ENCODE peak calls at places on chromosomes 4 and X, in eight cellular contexts. One of them, this sample, is unnamed.

GRCh38 chrX:56729152-56729557 is at the start of gene NBDY:
- DNase-seq in IMR-90: peak
- DNase-seq in activated T-helper 9 cell treated with anti-CD3 and anti-CD28 coated beads, Interleukin-2, amount 50 U/mL, for 16 hours: no peak
- DNase-seq in smooth muscle cell of the brain vasculature: no peak
- DNase-seq in NCI-H524: peak
- DNase-seq in stimulated activated CD8-positive, alpha-beta memory T cell treated with anti-CD3 and anti-CD28 coated beads, Interleukin-12 subunit alpha, Interleukin-12 subunit beta, amount 100 ng/mL, for 1 hour: no peak
- DNase-seq in A172: peak
- DNase-seq in Calu3: peak
- DNase-seq in this sample: peak

GRCh38 chr4:5713861-5714260 is 2.9 kb downstream of the EVC start:
- DNase-seq in IMR-90: no peak
- DNase-seq in activated T-helper 9 cell treated with anti-CD3 and anti-CD28 coated beads, Interleukin-2, amount 50 U/mL, for 16 hours: no peak
- DNase-seq in smooth muscle cell of the brain vasculature: no peak
- DNase-seq in NCI-H524: no peak
- DNase-seq in stimulated activated CD8-positive, alpha-beta memory T cell treated with anti-CD3 and anti-CD28 coated beads, Interleukin-12 subunit alpha, Interleukin-12 subunit beta, amount 100 ng/mL, for 1 hour: no peak
- DNase-seq in A172: no peak
- DNase-seq in Calu3: no peak
- DNase-seq in this sample: no peak

GRCh38 chr4:3477750-3478430 is 14.8 kb downstream of the DOK7 start:
- DNase-seq in IMR-90: no peak
- DNase-seq in activated T-helper 9 cell treated with anti-CD3 and anti-CD28 coated beads, Interleukin-2, amount 50 U/mL, for 16 hours: no peak
- DNase-seq in smooth muscle cell of the brain vasculature: no peak
- DNase-seq in NCI-H524: peak
- DNase-seq in stimulated activated CD8-positive, alpha-beta memory T cell treated with anti-CD3 and anti-CD28 coated beads, Interleukin-12 subunit alpha, Interleukin-12 subunit beta, amount 100 ng/mL, for 1 hour: no peak
- DNase-seq in A172: peak
- DNase-seq in Calu3: no peak
- DNase-seq in this sample: no peak

GRCh38 chr4:83112239-83112638 is 2.3 kb downstream of the PLAC8 start:
- DNase-seq in IMR-90: no peak
- DNase-seq in activated T-helper 9 cell treated with anti-CD3 and anti-CD28 coated beads, Interleukin-2, amount 50 U/mL, for 16 hours: no peak
- DNase-seq in smooth muscle cell of the brain vasculature: no peak
- DNase-seq in NCI-H524: no peak
- DNase-seq in stimulated activated CD8-positive, alpha-beta memory T cell treated with anti-CD3 and anti-CD28 coated beads, Interleukin-12 subunit alpha, Interleukin-12 subunit beta, amount 100 ng/mL, for 1 hour: no peak
- DNase-seq in A172: no peak
- DNase-seq in Calu3: no peak
- DNase-seq in this sample: no peak

GRCh38 chr4:81807927-81808672 is 336.4 kb upstream of the RASGEF1B start:
- DNase-seq in IMR-90: no peak
- DNase-seq in activated T-helper 9 cell treated with anti-CD3 and anti-CD28 coated beads, Interleukin-2, amount 50 U/mL, for 16 hours: no peak
- DNase-seq in smooth muscle cell of the brain vasculature: no peak
- DNase-seq in NCI-H524: peak
- DNase-seq in stimulated activated CD8-positive, alpha-beta memory T cell treated with anti-CD3 and anti-CD28 coated beads, Interleukin-12 subunit alpha, Interleukin-12 subunit beta, amount 100 ng/mL, for 1 hour: no peak
- DNase-seq in A172: no peak
- DNase-seq in Calu3: no peak
- DNase-seq in this sample: peak

GRCh38 chr4:184769285-184769825 is 35.5 kb upstream of the CENPU start:
- DNase-seq in IMR-90: no peak
- DNase-seq in activated T-helper 9 cell treated with anti-CD3 and anti-CD28 coated beads, Interleukin-2, amount 50 U/mL, for 16 hours: no peak
- DNase-seq in smooth muscle cell of the brain vasculature: no peak
- DNase-seq in NCI-H524: peak
- DNase-seq in stimulated activated CD8-positive, alpha-beta memory T cell treated with anti-CD3 and anti-CD28 coated beads, Interleukin-12 subunit alpha, Interleukin-12 subunit beta, amount 100 ng/mL, for 1 hour: no peak
- DNase-seq in A172: no peak
- DNase-seq in Calu3: no peak
- DNase-seq in this sample: no peak

GRCh38 chr4:70741872-70742271 is 20.1 kb downstream of the RUFY3 start:
- DNase-seq in IMR-90: peak
- DNase-seq in activated T-helper 9 cell treated with anti-CD3 and anti-CD28 coated beads, Interleukin-2, amount 50 U/mL, for 16 hours: no peak
- DNase-seq in smooth muscle cell of the brain vasculature: no peak
- DNase-seq in NCI-H524: no peak
- DNase-seq in stimulated activated CD8-positive, alpha-beta memory T cell treated with anti-CD3 and anti-CD28 coated beads, Interleukin-12 subunit alpha, Interleukin-12 subunit beta, amount 100 ng/mL, for 1 hour: no peak
- DNase-seq in A172: no peak
- DNase-seq in Calu3: no peak
- DNase-seq in this sample: no peak

GRCh38 chr4:166432125-166432524 is 559.1 kb downstream of the TLL1 start:
- DNase-seq in IMR-90: no peak
- DNase-seq in activated T-helper 9 cell treated with anti-CD3 and anti-CD28 coated beads, Interleukin-2, amount 50 U/mL, for 16 hours: no peak
- DNase-seq in smooth muscle cell of the brain vasculature: no peak
- DNase-seq in NCI-H524: no peak
- DNase-seq in stimulated activated CD8-positive, alpha-beta memory T cell treated with anti-CD3 and anti-CD28 coated beads, Interleukin-12 subunit alpha, Interleukin-12 subunit beta, amount 100 ng/mL, for 1 hour: no peak
- DNase-seq in A172: no peak
- DNase-seq in Calu3: no peak
- DNase-seq in this sample: no peak

GRCh38 chr4:13872145-13872544 is 244.6 kb upstream of the BOD1L1 start:
- DNase-seq in IMR-90: peak
- DNase-seq in activated T-helper 9 cell treated with anti-CD3 and anti-CD28 coated beads, Interleukin-2, amount 50 U/mL, for 16 hours: no peak
- DNase-seq in smooth muscle cell of the brain vasculature: no peak
- DNase-seq in NCI-H524: no peak
- DNase-seq in stimulated activated CD8-positive, alpha-beta memory T cell treated with anti-CD3 and anti-CD28 coated beads, Interleukin-12 subunit alpha, Interleukin-12 subunit beta, amount 100 ng/mL, for 1 hour: no peak
- DNase-seq in A172: no peak
- DNase-seq in Calu3: no peak
- DNase-seq in this sample: no peak

GRCh38 chrX:12370444-12371089 is 232.3 kb downstream of the FRMPD4 start:
- DNase-seq in IMR-90: peak
- DNase-seq in activated T-helper 9 cell treated with anti-CD3 and anti-CD28 coated beads, Interleukin-2, amount 50 U/mL, for 16 hours: no peak
- DNase-seq in smooth muscle cell of the brain vasculature: no peak
- DNase-seq in NCI-H524: no peak
- DNase-seq in stimulated activated CD8-positive, alpha-beta memory T cell treated with anti-CD3 and anti-CD28 coated beads, Interleukin-12 subunit alpha, Interleukin-12 subunit beta, amount 100 ng/mL, for 1 hour: no peak
- DNase-seq in A172: no peak
- DNase-seq in Calu3: no peak
- DNase-seq in this sample: no peak

GRCh38 chr4:112206431-112206830 is 25.2 kb upstream of the AP1AR start:
- DNase-seq in IMR-90: no peak
- DNase-seq in activated T-helper 9 cell treated with anti-CD3 and anti-CD28 coated beads, Interleukin-2, amount 50 U/mL, for 16 hours: no peak
- DNase-seq in smooth muscle cell of the brain vasculature: no peak
- DNase-seq in NCI-H524: no peak
- DNase-seq in stimulated activated CD8-positive, alpha-beta memory T cell treated with anti-CD3 and anti-CD28 coated beads, Interleukin-12 subunit alpha, Interleukin-12 subunit beta, amount 100 ng/mL, for 1 hour: no peak
- DNase-seq in A172: no peak
- DNase-seq in Calu3: no peak
- DNase-seq in this sample: no peak

GRCh38 chr4:185811509-185812364 is at the start of gene SORBS2:
- DNase-seq in IMR-90: peak
- DNase-seq in activated T-helper 9 cell treated with anti-CD3 and anti-CD28 coated beads, Interleukin-2, amount 50 U/mL, for 16 hours: no peak
- DNase-seq in smooth muscle cell of the brain vasculature: no peak
- DNase-seq in NCI-H524: peak
- DNase-seq in stimulated activated CD8-positive, alpha-beta memory T cell treated with anti-CD3 and anti-CD28 coated beads, Interleukin-12 subunit alpha, Interleukin-12 subunit beta, amount 100 ng/mL, for 1 hour: no peak
- DNase-seq in A172: peak
- DNase-seq in Calu3: peak
- DNase-seq in this sample: peak

GRCh38 chr4:30943356-30943755 is 223.2 kb downstream of the PCDH7 start:
- DNase-seq in IMR-90: peak
- DNase-seq in activated T-helper 9 cell treated with anti-CD3 and anti-CD28 coated beads, Interleukin-2, amount 50 U/mL, for 16 hours: no peak
- DNase-seq in smooth muscle cell of the brain vasculature: no peak
- DNase-seq in NCI-H524: no peak
- DNase-seq in stimulated activated CD8-positive, alpha-beta memory T cell treated with anti-CD3 and anti-CD28 coated beads, Interleukin-12 subunit alpha, Interleukin-12 subunit beta, amount 100 ng/mL, for 1 hour: no peak
- DNase-seq in A172: no peak
- DNase-seq in Calu3: no peak
- DNase-seq in this sample: no peak

GRCh38 chr4:87559090-87559837 is 30.1 kb upstream of the SPARCL1 start:
- DNase-seq in IMR-90: no peak
- DNase-seq in activated T-helper 9 cell treated with anti-CD3 and anti-CD28 coated beads, Interleukin-2, amount 50 U/mL, for 16 hours: peak
- DNase-seq in smooth muscle cell of the brain vasculature: no peak
- DNase-seq in NCI-H524: peak
- DNase-seq in stimulated activated CD8-positive, alpha-beta memory T cell treated with anti-CD3 and anti-CD28 coated beads, Interleukin-12 subunit alpha, Interleukin-12 subunit beta, amount 100 ng/mL, for 1 hour: peak
- DNase-seq in A172: no peak
- DNase-seq in Calu3: peak
- DNase-seq in this sample: peak

GRCh38 chrX:68947882-68948605 is 119.2 kb downstream of the EFNB1 start:
- DNase-seq in IMR-90: no peak
- DNase-seq in activated T-helper 9 cell treated with anti-CD3 and anti-CD28 coated beads, Interleukin-2, amount 50 U/mL, for 16 hours: no peak
- DNase-seq in smooth muscle cell of the brain vasculature: no peak
- DNase-seq in NCI-H524: no peak
- DNase-seq in stimulated activated CD8-positive, alpha-beta memory T cell treated with anti-CD3 and anti-CD28 coated beads, Interleukin-12 subunit alpha, Interleukin-12 subunit beta, amount 100 ng/mL, for 1 hour: no peak
- DNase-seq in A172: no peak
- DNase-seq in Calu3: no peak
- DNase-seq in this sample: no peak

GRCh38 chr4:37388672-37389368 is 144.3 kb downstream of the NWD2 start:
- DNase-seq in IMR-90: no peak
- DNase-seq in activated T-helper 9 cell treated with anti-CD3 and anti-CD28 coated beads, Interleukin-2, amount 50 U/mL, for 16 hours: no peak
- DNase-seq in smooth muscle cell of the brain vasculature: no peak
- DNase-seq in NCI-H524: no peak
- DNase-seq in stimulated activated CD8-positive, alpha-beta memory T cell treated with anti-CD3 and anti-CD28 coated beads, Interleukin-12 subunit alpha, Interleukin-12 subunit beta, amount 100 ng/mL, for 1 hour: no peak
- DNase-seq in A172: no peak
- DNase-seq in Calu3: no peak
- DNase-seq in this sample: no peak

GRCh38 chrX:118109065-118109464 is 7.5 kb downstream of the KLHL13 start:
- DNase-seq in IMR-90: no peak
- DNase-seq in activated T-helper 9 cell treated with anti-CD3 and anti-CD28 coated beads, Interleukin-2, amount 50 U/mL, for 16 hours: no peak
- DNase-seq in smooth muscle cell of the brain vasculature: no peak
- DNase-seq in NCI-H524: no peak
- DNase-seq in stimulated activated CD8-positive, alpha-beta memory T cell treated with anti-CD3 and anti-CD28 coated beads, Interleukin-12 subunit alpha, Interleukin-12 subunit beta, amount 100 ng/mL, for 1 hour: no peak
- DNase-seq in A172: no peak
- DNase-seq in Calu3: no peak
- DNase-seq in this sample: no peak

GRCh38 chr4:38500433-38500832 is 163.6 kb upstream of the KLF3 start:
- DNase-seq in IMR-90: no peak
- DNase-seq in activated T-helper 9 cell treated with anti-CD3 and anti-CD28 coated beads, Interleukin-2, amount 50 U/mL, for 16 hours: no peak
- DNase-seq in smooth muscle cell of the brain vasculature: no peak
- DNase-seq in NCI-H524: no peak
- DNase-seq in stimulated activated CD8-positive, alpha-beta memory T cell treated with anti-CD3 and anti-CD28 coated beads, Interleukin-12 subunit alpha, Interleukin-12 subunit beta, amount 100 ng/mL, for 1 hour: no peak
- DNase-seq in A172: no peak
- DNase-seq in Calu3: no peak
- DNase-seq in this sample: no peak

GRCh38 chr4:47367761-47368160 is 95.7 kb downstream of the COMMD8 start:
- DNase-seq in IMR-90: no peak
- DNase-seq in activated T-helper 9 cell treated with anti-CD3 and anti-CD28 coated beads, Interleukin-2, amount 50 U/mL, for 16 hours: no peak
- DNase-seq in smooth muscle cell of the brain vasculature: no peak
- DNase-seq in NCI-H524: no peak
- DNase-seq in stimulated activated CD8-positive, alpha-beta memory T cell treated with anti-CD3 and anti-CD28 coated beads, Interleukin-12 subunit alpha, Interleukin-12 subunit beta, amount 100 ng/mL, for 1 hour: no peak
- DNase-seq in A172: no peak
- DNase-seq in Calu3: no peak
- DNase-seq in this sample: no peak

GRCh38 chr4:123896446-123897071 is 500.0 kb downstream of the SPRY1 start:
- DNase-seq in IMR-90: no peak
- DNase-seq in activated T-helper 9 cell treated with anti-CD3 and anti-CD28 coated beads, Interleukin-2, amount 50 U/mL, for 16 hours: no peak
- DNase-seq in smooth muscle cell of the brain vasculature: no peak
- DNase-seq in NCI-H524: no peak
- DNase-seq in stimulated activated CD8-positive, alpha-beta memory T cell treated with anti-CD3 and anti-CD28 coated beads, Interleukin-12 subunit alpha, Interleukin-12 subunit beta, amount 100 ng/mL, for 1 hour: no peak
- DNase-seq in A172: no peak
- DNase-seq in Calu3: no peak
- DNase-seq in this sample: no peak

GRCh38 chr4:54539500-54540029 is 118.2 kb upstream of the KIT start:
- DNase-seq in IMR-90: peak
- DNase-seq in activated T-helper 9 cell treated with anti-CD3 and anti-CD28 coated beads, Interleukin-2, amount 50 U/mL, for 16 hours: no peak
- DNase-seq in smooth muscle cell of the brain vasculature: no peak
- DNase-seq in NCI-H524: peak
- DNase-seq in stimulated activated CD8-positive, alpha-beta memory T cell treated with anti-CD3 and anti-CD28 coated beads, Interleukin-12 subunit alpha, Interleukin-12 subunit beta, amount 100 ng/mL, for 1 hour: no peak
- DNase-seq in A172: peak
- DNase-seq in Calu3: peak
- DNase-seq in this sample: no peak

GRCh38 chr4:165556383-165556782 is 177.6 kb downstream of the CPE start:
- DNase-seq in IMR-90: no peak
- DNase-seq in activated T-helper 9 cell treated with anti-CD3 and anti-CD28 coated beads, Interleukin-2, amount 50 U/mL, for 16 hours: no peak
- DNase-seq in smooth muscle cell of the brain vasculature: no peak
- DNase-seq in NCI-H524: no peak
- DNase-seq in stimulated activated CD8-positive, alpha-beta memory T cell treated with anti-CD3 and anti-CD28 coated beads, Interleukin-12 subunit alpha, Interleukin-12 subunit beta, amount 100 ng/mL, for 1 hour: no peak
- DNase-seq in A172: no peak
- DNase-seq in Calu3: no peak
- DNase-seq in this sample: no peak

GRCh38 chr4:1239141-1239948 is 9.6 kb downstream of the CTBP1 start:
- DNase-seq in IMR-90: no peak
- DNase-seq in activated T-helper 9 cell treated with anti-CD3 and anti-CD28 coated beads, Interleukin-2, amount 50 U/mL, for 16 hours: no peak
- DNase-seq in smooth muscle cell of the brain vasculature: no peak
- DNase-seq in NCI-H524: no peak
- DNase-seq in stimulated activated CD8-positive, alpha-beta memory T cell treated with anti-CD3 and anti-CD28 coated beads, Interleukin-12 subunit alpha, Interleukin-12 subunit beta, amount 100 ng/mL, for 1 hour: no peak
- DNase-seq in A172: no peak
- DNase-seq in Calu3: no peak
- DNase-seq in this sample: no peak

This sample was measured in NCI-H2081.